ENCODE peak calls at places on chromosomes 2 and 18, in six cellular contexts. N is sigmoid colon, U is spleen, A is breast epithelium, O is endothelial cell of umbilical vein, Z is uterus. F is an unnamed sample.
A peak's percentile ranks its signal among the peaks of the same experiment; 100 is the strongest.

GRCh38 chr18:32300914-32301313 is 111.1 kb downstream of the MEP1B start:
- DNase-seq in Z (no peak), U (no peak), A (no peak), O (no peak), N (no peak), F (no peak)

GRCh38 chr2:127508621-127509034 is 17.7 kb downstream of the IWS1 start:
- DNase-seq in O (peak; percentile 93), A (no peak), U (no peak), N (peak; percentile 85), Z (peak; percentile 48), F (no peak)

GRCh38 chr2:70671059-70671685 is 96.8 kb downstream of the ADD2 start:
- DNase-seq in U (peak; percentile 17), A (no peak), Z (no peak), N (peak; percentile 24), O (no peak), F (no peak)

GRCh38 chr2:203660465-203660864 is 46.0 kb upstream of the CD28 start:
- DNase-seq in N (no peak), A (no peak), O (no peak), U (no peak), Z (no peak), F (no peak)

GRCh38 chr2:144972676-144973075 is 452.8 kb upstream of the ZEB2 start:
- DNase-seq in Z (no peak), U (no peak), A (no peak), N (no peak), O (no peak), F (no peak)

GRCh38 chr2:74935883-74936483 is 22.5 kb upstream of the POLE4 start:
- DNase-seq in U (no peak), N (no peak), Z (no peak), O (no peak), A (no peak), F (no peak)

GRCh38 chr18:77990901-77991300 is 741.3 kb downstream of the GALR1 start:
- DNase-seq in A (no peak), Z (no peak), O (no peak), U (no peak), N (no peak), F (no peak)

GRCh38 chr2:218607436-218608115 is at the start of gene PLCD4:
- DNase-seq in Z (no peak), N (peak; percentile 89), A (no peak), O (peak; percentile 79), U (no peak), F (no peak)

GRCh38 chr2:11683486-11683885 is 13.5 kb upstream of the NTSR2 start:
- DNase-seq in U (peak; percentile 63), A (no peak), Z (no peak), O (no peak), N (peak; percentile 30), F (no peak)

GRCh38 chr2:141468746-141469145 is 662.1 kb downstream of the LRP1B start:
- DNase-seq in A (no peak), O (no peak), U (no peak), N (no peak), Z (no peak), F (no peak)

GRCh38 chr2:20501974-20502373 is 55.1 kb downstream of the RHOB start:
- DNase-seq in U (no peak), N (peak; percentile 76), O (peak; percentile 40), A (no peak), Z (no peak), F (no peak)

GRCh38 chr2:50433635-50434034 is 598.3 kb downstream of the NRXN1 start:
- DNase-seq in O (no peak), A (no peak), Z (no peak), U (no peak), N (no peak), F (no peak)

GRCh38 chr2:127105656-127106456 is 1.1 kb downstream of the BIN1 start:
- DNase-seq in U (peak; percentile 79), A (no peak), O (peak; percentile 36), Z (peak; percentile 50), N (peak; percentile 76), F (no peak)

GRCh38 chr2:119304852-119305251 is 61.8 kb downstream of the C2orf76 start:
- DNase-seq in A (no peak), Z (no peak), U (no peak), N (no peak), O (no peak), F (no peak)

GRCh38 chr2:163701399-163702195 is 34.2 kb downstream of the FIGN start:
- DNase-seq in N (no peak), U (no peak), Z (no peak), O (no peak), A (no peak), F (no peak)

GRCh38 chr2:181782630-181783029 is 102.3 kb upstream of the NEUROD1 start:
- DNase-seq in A (no peak), U (no peak), O (no peak), N (no peak), Z (no peak), F (no peak)

GRCh38 chr2:235668782-235669181 is 174.9 kb downstream of the AGAP1 start:
- DNase-seq in A (no peak), N (no peak), Z (no peak), U (no peak), O (no peak), F (no peak)

DNA sequence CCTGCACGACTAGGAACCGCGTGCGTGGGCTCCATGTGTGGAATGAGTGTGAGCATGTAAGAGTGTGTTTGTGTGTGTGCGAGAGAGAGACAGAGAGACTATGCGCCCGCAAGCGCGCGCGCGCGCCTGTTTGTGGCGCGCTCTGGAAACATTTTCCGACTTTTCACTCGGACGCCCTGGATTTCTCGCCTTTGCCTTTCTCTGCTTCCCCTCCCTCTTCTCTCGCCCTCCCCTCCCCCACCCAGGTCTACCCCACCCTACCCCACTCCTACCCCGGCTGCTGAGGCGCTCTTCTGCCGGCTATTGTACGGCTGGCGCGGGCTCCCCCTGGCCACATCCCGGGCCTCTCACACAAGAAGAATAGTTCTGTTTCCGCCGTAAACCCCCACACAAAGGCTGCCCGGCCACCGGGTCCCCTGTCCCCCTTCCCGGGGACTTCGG is 7.0 kb upstream of the SIX3 start:
- DNase-seq in Z (no peak), O (no peak), N (peak; percentile 46), U (no peak), A (no peak), F (no peak)
- H3K4me1 ChIP-seq in Z (no peaks in the 10 kb centered on the region), O (no peaks in the 10 kb centered on the region), N (no peaks in the 10 kb centered on the region), U (peaks cover 81% of the 10 kb centered on the region), A (peaks cover 22% of the 10 kb centered on the region), F (no peaks in the 10 kb centered on the region)

GRCh38 chr18:55508637-55509036 is 79.4 kb downstream of the TCF4 start:
- DNase-seq in Z (no peak), N (no peak), O (peak; percentile 24), A (no peak), U (no peak), F (no peak)

GRCh38 chr18:55513199-55513598 is 74.8 kb downstream of the TCF4 start:
- DNase-seq in U (no peak), A (no peak), N (no peak), O (no peak), Z (no peak), F (no peak)

GRCh38 chr18:55511277-55511676 is 76.7 kb downstream of the TCF4 start:
- DNase-seq in A (no peak), O (no peak), Z (no peak), N (no peak), U (no peak), F (no peak)

GRCh38 chr18:55509631-55510372 is 78.2 kb downstream of the TCF4 start:
- DNase-seq in O (peak; percentile 91), A (no peak), Z (no peak), U (no peak), N (no peak), F (no peak)

GRCh38 chr18:55510809-55511208 is 77.2 kb downstream of the TCF4 start:
- DNase-seq in A (no peak), Z (no peak), N (no peak), U (no peak), O (peak; percentile 100), F (no peak)
- TF ChIP-seq POLR2A in A (no peak), Z (no peak), N (no peak), U (no peak), O (peak; percentile 68), F (no peak)

DNA sequence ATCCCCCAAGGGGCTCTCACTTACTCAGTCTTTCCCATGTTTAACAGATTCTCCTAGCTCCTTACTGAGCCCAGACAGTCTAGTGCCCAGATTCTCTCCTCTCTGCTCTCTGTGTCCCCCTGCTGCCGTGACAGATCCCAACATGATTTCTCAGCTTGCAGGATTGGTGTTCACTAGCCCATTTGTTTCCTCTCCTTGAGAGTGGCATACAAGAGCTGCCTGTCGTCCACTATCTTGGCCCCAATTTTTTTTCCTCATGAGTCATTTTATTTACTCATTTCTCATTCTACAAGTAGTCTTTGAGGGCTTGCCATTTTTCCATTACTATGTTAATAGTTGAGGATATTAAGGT is 199.9 kb upstream of the FN1 start:
- DNase-seq in A (no peak), U (no peak), N (no peak), Z (no peak), O (peak; percentile 45), F (no peak)
- H3K4me1 ChIP-seq in A (no peaks in the 10 kb centered on the region), U (no peaks in the 10 kb centered on the region), N (no peaks in the 10 kb centered on the region), Z (no peaks in the 10 kb centered on the region), O (no peaks in the 10 kb centered on the region), F (no peaks in the 10 kb centered on the region)

GRCh38 chr18:74147491-74147778 is 199 bp downstream of the FBXO15 start:
- DNase-seq in U (no peak), Z (no peak), A (no peak), O (no peak), N (no peak), F (no peak)

GRCh38 chr18:74152270-74152669 is 3.9 kb downstream of the TIMM21 start:
- DNase-seq in Z (no peak), A (no peak), U (no peak), N (no peak), O (no peak), F (no peak)

GRCh38 chr18:74146756-74147155 is 878 bp downstream of the FBXO15 start:
- DNase-seq in Z (no peak), U (no peak), N (no peak), A (no peak), O (no peak), F (no peak)

GRCh38 chr18:74148543-74149070 is 284 bp downstream of the TIMM21 start:
- DNase-seq in A (no peak), U (no peak), O (no peak), N (no peak), Z (no peak), F (no peak)

GRCh38 chr18:74147779-74148542 is at the start of the genes FBXO15 and TIMM21:
- DNase-seq in U (peak; percentile 98), A (peak; percentile 90), Z (peak; percentile 96), O (peak; percentile 99), N (peak; percentile 99), F (peak; percentile 96)
- TF ChIP-seq POLR2A in U (peak; percentile 57), A (no peak), Z (peak; percentile 35), O (peak; percentile 81), N (peak; percentile 53), F (peak; percentile 78)

GRCh38 chr18:13438507-13439056 is 220.0 kb downstream of the LDLRAD4 start:
- DNase-seq in O (no peak), Z (no peak), U (no peak), A (no peak), N (no peak), F (no peak)

GRCh38 chr18:13441731-13442130 is 223.2 kb downstream of the LDLRAD4 start:
- DNase-seq in O (no peak), N (peak; percentile 17), A (no peak), Z (no peak), U (no peak), F (no peak)

GRCh38 chr18:13442451-13442850 is 223.9 kb downstream of the LDLRAD4 start:
- DNase-seq in N (peak; percentile 46), O (no peak), Z (no peak), A (no peak), U (no peak), F (no peak)

GRCh38 chr18:13439475-13439874 is 220.9 kb downstream of the LDLRAD4 start:
- DNase-seq in U (no peak), O (no peak), N (peak; percentile 37), Z (no peak), A (no peak), F (no peak)

GRCh38 chr18:13440277-13441248 is 222.0 kb downstream of the LDLRAD4 start:
- DNase-seq in A (no peak), U (no peak), Z (no peak), N (peak; percentile 40), O (no peak), F (no peak)
- H3K4me1 ChIP-seq in A (peaks cover 4% of the 10 kb centered on the region), U (peaks cover 35% of the 10 kb centered on the region), Z (no peaks in the 10 kb centered on the region), N (no peaks in the 10 kb centered on the region), O (peaks cover 9% of the 10 kb centered on the region), F (no peaks in the 10 kb centered on the region)